ENCODE peak calls at places on chromosomes 6 and 20, in eight cellular contexts. H, R, S, C, O, K, V and Z are unnamed samples.

GRCh38 chr20:47360207-47360488 is 3.6 kb upstream of the ZMYND8 start:
- DNase-seq in R (no peak), S (no peak), O (peak; percentile 76), K (peak; percentile 97), V (no peak), H (no peak), C (no peak), Z (peak; percentile 79)

GRCh38 chr6:46190889-46191288 is 20.1 kb upstream of the ENPP5 start:
- DNase-seq in V (no peak), K (no peak), R (no peak), H (peak; percentile 52), C (no peak), S (no peak), O (no peak), Z (no peak)

GRCh38 chr6:16840725-16841124 is 79.5 kb upstream of the ATXN1 start:
- DNase-seq in C (no peak), H (no peak), K (no peak), V (no peak), O (no peak), R (no peak), S (no peak), Z (no peak)

GRCh38 chr6:36323062-36323461 is 13.6 kb downstream of the BNIP5 start:
- DNase-seq in R (no peak), S (no peak), C (no peak), O (no peak), K (peak; percentile 8), H (no peak), V (peak; percentile 28), Z (no peak)

GRCh38 chr6:36848658-36849441 is 9.6 kb upstream of the CPNE5 start:
- DNase-seq in H (peak; percentile 89), C (no peak), R (no peak), K (no peak), V (peak; percentile 52), S (no peak), O (peak; percentile 19), Z (no peak)

GRCh38 chr6:70270287-70271005 is 32.4 kb downstream of the COL9A1 start:
- DNase-seq in K (no peak), O (no peak), C (no peak), V (no peak), S (no peak), R (no peak), H (no peak), Z (no peak)

GRCh38 chr6:168528457-168529095 is 87.6 kb downstream of the SMOC2 start:
- DNase-seq in C (no peak), V (no peak), O (no peak), K (no peak), R (no peak), H (no peak), S (no peak), Z (no peak)

GRCh38 chr6:161139766-161140553 is 133.9 kb downstream of the AGPAT4 start:
- DNase-seq in C (no peak), O (no peak), K (peak; percentile 55), S (no peak), R (no peak), V (no peak), H (no peak), Z (no peak)

GRCh38 chr20:57509665-57510237 is 15.2 kb downstream of the CTCFL start:
- DNase-seq in K (peak; percentile 50), S (no peak), R (no peak), V (no peak), H (no peak), O (peak; percentile 8), C (peak; percentile 44), Z (no peak)